ENCODE peak calls at places on chromosomes 2 and 18, in eight cellular contexts. U is activated CD4-positive, CD25-positive, alpha-beta regulatory T cell treated with anti-CD3 and anti-CD28 coated beads, Interleukin-2, amount 50 U/mL, for 72 hours; O is B cell; N is stimulated activated naive CD4-positive, alpha-beta T cell; K is A549; F is adrenal gland; I is activated gamma-delta T cell treated with anti-CD3 and anti-CD28 coated beads, Interleukin-2, amount 50 U/mL, for 16 hours; E is dorsolateral prefrontal cortex. Q is an unnamed sample.

GRCh38 chr2:79530443-79530842 is 17.6 kb downstream of the CTNNA2 start:
- DNase-seq in U (no peak), O (no peak), N (no peak), K (no peak), F (no peak), I (no peak), E (no peak), Q (no peak)

GRCh38 chr18:9808530-9809241 is 77.1 kb upstream of the TXNDC2 start:
- DNase-seq in U (no peak), O (no peak), N (no peak), K (no peak), F (peak), I (no peak), E (no peak), Q (peak)

GRCh38 chr2:179876266-179876665 is 14.9 kb upstream of the ZNF385B start:
- DNase-seq in U (no peak), O (no peak), N (no peak), K (no peak), F (no peak), I (no peak), E (no peak), Q (no peak)

GRCh38 chr2:194559964-194560363 is 1097.1 kb upstream of the SLC39A10 start:
- DNase-seq in U (no peak), O (no peak), N (no peak), K (no peak), F (no peak), I (no peak), E (no peak), Q (no peak)

GRCh38 chr18:10352671-10353070 is 101.8 kb upstream of the APCDD1 start:
- DNase-seq in U (no peak), O (no peak), N (no peak), K (no peak), F (no peak), I (no peak), E (no peak), Q (no peak)

GRCh38 chr2:75319951-75320350 is 120.6 kb upstream of the TACR1 start:
- DNase-seq in U (no peak), O (no peak), N (no peak), K (no peak), F (no peak), I (no peak), E (no peak), Q (no peak)

GRCh38 chr2:74005786-74006185 is 21.1 kb downstream of the TET3 start:
- DNase-seq in U (no peak), O (no peak), N (no peak), K (no peak), F (no peak), I (no peak), E (no peak), Q (peak)

GRCh38 chr18:70693196-70693595 is 404.4 kb downstream of the SOCS6 start:
- DNase-seq in U (no peak), O (no peak), N (no peak), K (no peak), F (no peak), I (no peak), E (no peak), Q (no peak)

GRCh38 chr2:203878060-203878459 is 10.5 kb downstream of the CTLA4 start:
- DNase-seq in U (no peak), O (no peak), N (no peak), K (no peak), F (no peak), I (no peak), E (no peak), Q (peak)

GRCh38 chr2:157501026-157501425 is 57.1 kb upstream of the CYTIP start:
- DNase-seq in U (no peak), O (peak), N (no peak), K (no peak), F (no peak), I (no peak), E (no peak), Q (no peak)

GRCh38 chr2:195575021-195575420 is 82.0 kb upstream of the SLC39A10 start:
- DNase-seq in U (no peak), O (no peak), N (no peak), K (no peak), F (no peak), I (no peak), E (no peak), Q (peak)

GRCh38 chr2:51003345-51004192 is 28.4 kb downstream of the NRXN1 start:
- DNase-seq in U (no peak), O (no peak), N (no peak), K (no peak), F (no peak), I (no peak), E (no peak), Q (peak)

GRCh38 chr2:120424274-120424796 is 78.4 kb downstream of the INHBB start:
- DNase-seq in U (peak), O (no peak), N (no peak), K (no peak), F (no peak), I (no peak), E (no peak), Q (no peak)

GRCh38 chr2:43877782-43878464 is 39.2 kb downstream of the ABCG8 start:
- DNase-seq in U (peak), O (peak), N (peak), K (peak), F (peak), I (peak), E (peak), Q (peak)

GRCh38 chr2:72788756-72789155 is 37.1 kb downstream of the EXOC6B start:
- DNase-seq in U (no peak), O (no peak), N (no peak), K (no peak), F (no peak), I (no peak), E (no peak), Q (peak)

GRCh38 chr18:54392621-54393023 is 34.9 kb downstream of the C18orf54 start:
- DNase-seq in U (no peak), O (peak), N (no peak), K (peak), F (no peak), I (no peak), E (no peak), Q (peak)

GRCh38 chr18:32588191-32588590 is 117.5 kb upstream of the GAREM1 start:
- DNase-seq in U (no peak), O (no peak), N (no peak), K (no peak), F (no peak), I (no peak), E (no peak), Q (no peak)

GRCh38 chr2:9082158-9082557 is 78.7 kb upstream of the MBOAT2 start:
- DNase-seq in U (no peak), O (no peak), N (no peak), K (no peak), F (no peak), I (no peak), E (no peak), Q (no peak)

GRCh38 chr2:118145207-118145606 is 56.9 kb downstream of the INSIG2 start:
- DNase-seq in U (no peak), O (no peak), N (no peak), K (no peak), F (no peak), I (no peak), E (no peak), Q (no peak)